ENCODE peak calls at places on chromosomes 4 and X, in four cellular contexts. W is WTC11, E is NCI-H1092, B is T-cell. D is an unnamed sample.

GRCh38 chrX:12978205-12979010 is 3.5 kb downstream of the TMSB4X start:
- DNase-seq in W (peak; percentile 26), E (no peak), B (peak; percentile 78), D (peak; percentile 63)

GRCh38 chr4:110211007-110211769 is 12.8 kb upstream of the ELOVL6 start:
- DNase-seq in W (no peak), E (no peak), B (peak; percentile 4), D (no peak)

GRCh38 chr4:2303121-2303685 is 41.3 kb upstream of the MXD4 start:
- DNase-seq in W (no peak), E (no peak), B (no peak), D (no peak)

GRCh38 chr4:52836653-52837052 is 25.5 kb upstream of the RASL11B start:
- DNase-seq in W (no peak), E (no peak), B (no peak), D (no peak)

GRCh38 chr4:43357252-43357974 is 464.9 kb downstream of the GRXCR1 start:
- DNase-seq in W (no peak), E (no peak), B (no peak), D (no peak)

GRCh38 chr4:68904786-68905185 is 46.8 kb downstream of the UGT2A3 start:
- DNase-seq in W (peak; percentile 17), E (no peak), B (no peak), D (no peak)

GRCh38 chrX:111322231-111322855 is 52.1 kb upstream of the CAPN6 start:
- DNase-seq in W (no peak), E (no peak), B (no peak), D (no peak)

GRCh38 chr4:24655971-24656370 is 71.6 kb upstream of the DHX15 start:
- DNase-seq in W (no peak), E (no peak), B (no peak), D (no peak)

GRCh38 chr4:111454961-111455360 is 690.3 kb upstream of the FAM241A start:
- DNase-seq in W (peak; percentile 26), E (no peak), B (no peak), D (no peak)

GRCh38 chrX:1885116-1885515 is 270.3 kb downstream of the ASMT start:
- DNase-seq in W (no peak), E (no peak), B (no peak), D (no peak)

GRCh38 chr4:122700178-122700725 is 32.3 kb upstream of the BBS12 start:
- DNase-seq in W (no peak), E (no peak), B (no peak), D (no peak)

GRCh38 chrX:16610121-16610565 is 39.8 kb upstream of the S100G start:
- DNase-seq in W (no peak), E (no peak), B (no peak), D (no peak)

GRCh38 chr4:108787724-108788123 is 24.9 kb upstream of the ETNPPL start:
- DNase-seq in W (no peak), E (no peak), B (no peak), D (no peak)

GRCh38 chr4:186939766-186940165 is 216.1 kb upstream of the FAT1 start:
- DNase-seq in W (no peak), E (no peak), B (no peak), D (no peak)

GRCh38 chrX:48891402-48892288 is 5.9 kb downstream of the TIMM17B start:
- DNase-seq in W (peak; percentile 78), E (peak; percentile 82), B (peak; percentile 73), D (peak; percentile 72)

GRCh38 chr4:110361921-110362320 is 114.0 kb upstream of the ENPEP start:
- DNase-seq in W (no peak), E (no peak), B (no peak), D (no peak)

D was measured in activated T-helper 1 cell treated with anti-CD3 and anti-CD28 coated beads, Interleukin-12 subunit alpha, Interleukin-12 subunit beta, Interleukin-2, Interleukin-4 antibody, amounts not matched to agents 30 ng/mL and 10 ng/mL and 1 ng/mL, durations not matched to agents 14 hours and 24 hours and 36 hours.